ENCODE peak calls at places on chromosomes 4 and X, in four cellular contexts. T, B, R and H are unnamed samples.

GRCh38 chrX:120419465-120419864 is 49.6 kb downstream of the LAMP2 start:
- DNase-seq in T (no peak), B (no peak), R (no peak), H (no peak)

GRCh38 chr4:158161561-158162354 is 11.1 kb downstream of the GASK1B start:
- DNase-seq in T (no peak), B (peak; percentile 98), R (peak; percentile 79), H (no peak)

GRCh38 chr4:158814636-158815035 is 45.8 kb downstream of the FNIP2 start:
- DNase-seq in T (no peak), B (peak; percentile 95), R (peak; percentile 67), H (no peak)

GRCh38 chr4:128298129-128298758 is 10.6 kb upstream of the PGRMC2 start:
- DNase-seq in T (no peak), B (no peak), R (no peak), H (no peak)

GRCh38 chrX:101357166-101357795 is 8.7 kb upstream of the TIMM8A start:
- DNase-seq in T (no peak), B (no peak), R (peak; percentile 12), H (no peak)

GRCh38 chrX:143058096-143058495 is 32.4 kb downstream of the SPANXN4 start:
- DNase-seq in T (no peak), B (no peak), R (no peak), H (no peak)

GRCh38 chr4:121594796-121595526 is 101.8 kb downstream of the ANXA5 start:
- DNase-seq in T (no peak), B (peak; percentile 55), R (peak; percentile 30), H (no peak)

GRCh38 chr4:136395212-136395722 is 1137.0 kb downstream of the PCDH18 start:
- DNase-seq in T (peak; percentile 69), B (no peak), R (no peak), H (no peak)

GRCh38 chrX:40772290-40772689 is 36.9 kb upstream of the MED14 start:
- DNase-seq in T (no peak), B (peak; percentile 84), R (peak; percentile 75), H (no peak)

GRCh38 chr4:179595671-179596410 is 2153.6 kb upstream of the AGA start:
- DNase-seq in T (no peak), B (peak; percentile 98), R (peak; percentile 95), H (no peak)

GRCh38 chrX:11427082-11428033 is 134.1 kb downstream of the AMELX start:
- DNase-seq in T (peak; percentile 84), B (no peak), R (no peak), H (peak; percentile 50)

GRCh38 chr4:134089885-134090284 is 111.7 kb downstream of the PABPC4L start:
- DNase-seq in T (no peak), B (peak; percentile 15), R (no peak), H (no peak)

GRCh38 chr4:38223801-38224236 is 263.6 kb downstream of the PTTG2 start:
- DNase-seq in T (no peak), B (no peak), R (no peak), H (no peak)

GRCh38 chr4:175421506-175421905 is 390.6 kb downstream of the GPM6A start:
- DNase-seq in T (no peak), B (peak; percentile 74), R (peak; percentile 66), H (no peak)

GRCh38 chr4:141307241-141307689 is 86.6 kb downstream of the ZNF330 start:
- DNase-seq in T (peak; percentile 74), B (peak; percentile 90), R (peak; percentile 68), H (peak; percentile 30)

GRCh38 chrX:73940893-73941470 is 363.0 kb upstream of the ZCCHC13 start:
- DNase-seq in T (no peak), B (no peak), R (no peak), H (no peak)

GRCh38 chrX:102129473-102129872 is 4.0 kb downstream of the TCEAL2 start:
- DNase-seq in T (no peak), B (no peak), R (peak; percentile 4), H (no peak)

GRCh38 chr4:76589402-76589801 is 154.4 kb downstream of the SHROOM3 start:
- DNase-seq in T (no peak), B (peak; percentile 88), R (peak; percentile 57), H (no peak)
- H3K4me1 ChIP-seq in T (peaks cover 5% of the 10 kb centered on the region), B (peaks cover 10% of the 10 kb centered on the region), R (peaks cover 16% of the 10 kb centered on the region), H (peaks cover 57% of the 10 kb centered on the region)

GRCh38 chrX:64975989-64976672 is at the start of gene ZC4H2:
- DNase-seq in T (peak; percentile 86), B (peak; percentile 80), R (peak; percentile 76), H (peak; percentile 71)

GRCh38 chrX:64975491-64975890 is 759 bp downstream of the ZC4H2 start:
- DNase-seq in T (peak; percentile 68), B (peak; percentile 10), R (no peak), H (peak; percentile 13)

GRCh38 chrX:64977051-64977450 is 801 bp upstream of the ZC4H2 start:
- DNase-seq in T (no peak), B (no peak), R (no peak), H (no peak)

GRCh38 chrX:64977830-64978229 is 1.6 kb upstream of the ZC4H2 start:
- DNase-seq in T (no peak), B (peak; percentile 3), R (peak; percentile 28), H (no peak)

DNA sequence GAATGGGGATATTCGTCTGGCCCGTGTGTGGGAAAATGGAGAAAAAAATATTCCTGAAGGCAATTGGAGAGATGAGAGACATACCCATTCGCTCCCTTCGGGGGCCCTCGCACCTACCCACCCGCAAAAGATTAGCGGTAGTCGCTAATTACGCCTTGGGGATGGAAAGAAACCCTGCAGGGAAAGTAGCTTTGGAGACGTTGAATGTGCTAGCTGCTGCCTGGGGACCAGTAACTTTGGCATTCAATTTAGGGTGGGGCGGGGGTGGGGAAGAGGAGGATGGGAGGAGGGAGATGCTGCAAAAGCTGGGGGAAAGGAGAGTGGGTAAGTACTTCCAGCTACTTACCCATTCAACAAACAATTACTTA is 407 bp upstream of the ZC4H2 start:
- DNase-seq in T (no peak), B (no peak), R (no peak), H (no peak)
- H3K4me3 ChIP-seq in T (peak overlapping the region; percentile 81), B (peak overlapping the region; percentile 59), R (peak overlapping the region; percentile 74), H (peak overlapping the region; percentile 72)

GRCh38 chrX:17634542-17635207 is 102.6 kb upstream of the SCML1 start:
- DNase-seq in T (no peak), B (no peak), R (no peak), H (no peak)
- TF ChIP-seq CTCF in T (no peak), B (no peak), R (no peak), H (no peak)

DNA sequence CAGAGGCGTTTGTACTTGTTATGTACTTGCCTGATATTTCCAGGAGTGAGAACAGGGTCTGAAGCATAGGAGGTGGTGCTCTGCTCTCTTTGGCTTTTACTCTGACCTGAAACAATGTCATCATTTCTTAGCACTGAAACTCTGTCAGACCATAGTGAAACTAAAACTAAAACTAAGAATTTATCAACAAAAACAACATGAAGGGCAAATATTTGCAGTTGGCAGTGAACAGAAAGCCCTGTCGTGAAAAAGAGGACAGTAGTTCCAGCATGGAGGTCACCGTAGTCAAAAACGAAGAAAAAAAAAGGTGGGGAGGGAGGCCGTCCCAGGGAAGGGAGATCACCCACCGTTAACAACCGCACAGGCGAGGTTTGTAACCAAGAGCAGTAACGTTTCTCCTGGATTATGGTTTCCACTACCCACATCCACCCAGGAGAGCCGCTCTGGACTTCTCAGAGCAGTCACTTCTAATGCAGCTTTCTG is 97.5 kb downstream of the ANK2 start:
- DNase-seq in T (no peak), B (no peak), R (no peak), H (no peak)
- H3K4me1 ChIP-seq in T (peaks cover 7% of the 10 kb centered on the region), B (no peaks in the 10 kb centered on the region), R (peaks cover 2% of the 10 kb centered on the region), H (peaks cover 36% of the 10 kb centered on the region)

GRCh38 chrX:25020391-25021131 is 4.8 kb upstream of the ARX start:
- DNase-seq in T (no peak), B (no peak), R (no peak), H (no peak)

GRCh38 chrX:25018682-25019081 is 2.9 kb upstream of the ARX start:
- DNase-seq in T (no peak), B (no peak), R (no peak), H (no peak)

GRCh38 chrX:25017667-25018247 is 2.0 kb upstream of the ARX start:
- DNase-seq in T (no peak), B (no peak), R (no peak), H (no peak)

GRCh38 chrX:25021132-25021498 is 5.3 kb upstream of the ARX start:
- DNase-seq in T (no peak), B (no peak), R (no peak), H (no peak)

DNA sequence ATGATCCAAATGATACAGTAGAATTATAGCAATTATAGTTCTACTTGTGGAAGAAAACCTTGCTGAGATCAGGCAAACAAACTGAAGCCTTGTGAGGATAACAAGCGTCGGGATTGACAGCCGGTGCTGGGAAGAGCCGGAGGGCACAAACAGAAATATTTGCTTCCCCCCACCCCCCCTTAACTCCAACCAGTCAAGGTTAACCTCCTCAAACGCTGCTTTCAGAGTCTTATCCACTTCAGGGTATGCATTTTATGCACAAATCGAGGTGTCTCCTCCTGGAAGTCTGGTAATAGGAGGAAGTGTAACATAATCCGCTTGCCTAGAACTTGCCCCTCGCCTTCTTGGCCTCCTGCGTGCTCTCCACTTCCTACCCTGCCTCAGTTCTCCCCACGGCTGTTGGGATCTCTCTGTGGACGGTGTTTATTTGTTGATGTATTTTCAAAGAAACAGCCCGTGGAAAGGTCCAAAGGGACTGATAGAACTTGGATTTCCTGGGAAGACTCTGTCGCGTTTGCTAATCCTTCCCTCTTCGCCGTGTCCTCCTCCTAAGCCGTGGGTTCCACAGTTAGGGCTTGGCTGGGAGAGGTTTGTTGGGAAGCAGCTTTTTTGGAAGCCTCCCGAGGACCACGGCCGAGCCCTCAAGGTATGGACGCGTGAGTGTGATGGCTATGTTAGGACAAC is 4.1 kb upstream of the ARX start:
- DNase-seq in T (no peak), B (no peak), R (no peak), H (no peak)
- H3K4me3 ChIP-seq in T (no peak overlapping the region), B (no peak overlapping the region), R (no peak overlapping the region), H (no peak overlapping the region)

DNA sequence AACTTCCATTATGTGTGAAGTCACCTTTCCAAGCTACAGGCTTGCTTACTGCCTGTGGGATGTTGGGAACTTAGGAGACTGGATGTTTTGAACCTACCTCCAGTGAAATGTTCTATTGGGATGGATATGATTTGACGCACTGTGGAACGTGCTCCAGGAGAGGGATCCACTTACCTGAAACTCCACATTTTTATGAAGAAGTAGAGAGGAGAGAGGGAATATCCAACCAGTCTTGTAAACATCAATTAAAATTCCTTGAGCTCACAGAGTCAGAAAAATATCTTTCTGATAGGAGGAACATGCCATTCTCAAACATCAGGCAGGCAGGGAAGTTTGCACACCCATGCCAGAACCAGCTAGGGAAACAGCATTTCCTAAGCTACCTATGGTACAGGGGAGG is 91.1 kb upstream of the MAOA start:
- DNase-seq in T (no peak), B (no peak), R (no peak), H (no peak)
- TF ChIP-seq CTCF in T (no peak), B (no peak), R (no peak), H (no peak)

DNA sequence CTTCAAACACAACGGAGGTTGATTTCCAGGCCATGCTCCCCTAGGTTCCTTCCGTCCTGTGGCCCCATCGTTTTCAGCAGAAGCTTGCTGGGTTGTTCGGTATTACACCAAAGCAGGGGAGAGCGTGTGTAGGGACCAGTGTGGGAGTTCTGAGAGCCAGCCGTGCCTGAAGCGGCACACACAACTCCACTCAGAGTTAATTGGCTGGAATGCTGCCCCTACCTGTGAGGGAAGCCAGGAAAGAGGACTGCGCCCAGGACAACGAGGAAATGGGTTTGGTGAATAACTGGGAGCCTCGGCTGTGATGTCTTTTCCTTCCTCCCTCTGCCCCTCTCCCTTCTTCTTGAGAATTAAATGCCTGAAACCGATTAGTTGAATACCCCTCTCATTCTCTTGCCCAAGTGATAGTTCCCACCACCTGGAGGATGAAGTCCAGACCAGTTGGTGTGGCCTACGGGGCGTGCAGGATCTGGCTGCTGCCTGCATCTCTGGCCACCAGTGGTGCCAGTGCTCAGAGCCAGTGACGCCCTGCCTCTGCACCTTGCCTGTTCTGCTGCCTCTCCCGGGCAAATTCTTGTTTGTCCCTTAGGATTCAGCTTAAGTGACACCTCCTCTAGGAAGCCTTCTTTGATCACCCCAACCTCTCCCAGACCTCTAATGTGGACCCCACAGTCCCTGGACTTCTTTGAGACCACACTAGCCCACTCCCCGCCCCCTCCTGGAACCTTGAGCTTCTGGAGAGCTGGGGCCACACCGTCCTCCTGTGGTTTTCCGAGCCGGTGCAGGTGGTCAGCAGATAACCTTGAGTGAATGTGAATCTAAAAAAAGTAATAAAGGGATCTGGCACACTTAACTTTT is 33.6 kb downstream of the TBC1D14 start:
- DNase-seq in T (peak; percentile 70), B (no peak), R (no peak), H (no peak)
- H3K4me1 ChIP-seq in T (peaks cover 42% of the 10 kb centered on the region), B (peaks cover 12% of the 10 kb centered on the region), R (peaks cover 27% of the 10 kb centered on the region), H (peaks cover 47% of the 10 kb centered on the region)